ENCODE peak calls at places on chromosomes 7 and 10, in five cellular contexts. R is SW480, M is HT-29, K is pons, J is COR-L47. O is an unnamed sample.

GRCh38 chr10:132375795-132376297 is 21.2 kb upstream of the PWWP2B start:
- DNase-seq in K (no peak), R (no peak), J (no peak), M (no peak), O (no peak)

GRCh38 chr7:4715385-4715770 is 33.3 kb downstream of the FOXK1 start:
- DNase-seq in J (no peak), R (no peak), K (peak), M (no peak), O (no peak)

GRCh38 chr7:79245623-79246249 is 207.7 kb downstream of the MAGI2 start:
- DNase-seq in K (no peak), R (no peak), M (no peak), J (no peak), O (no peak)

GRCh38 chr7:133529861-133530260 is 277.0 kb downstream of the EXOC4 start:
- DNase-seq in M (peak), J (no peak), K (no peak), R (no peak), O (no peak)

GRCh38 chr7:139482662-139483466 is 609 bp downstream of the KLRG2 start:
- DNase-seq in R (peak), K (no peak), J (peak), M (no peak), O (peak)

GRCh38 chr10:73837072-73837471 is 25.7 kb upstream of the NDST2 start:
- DNase-seq in K (no peak), M (no peak), R (no peak), J (no peak), O (no peak)

GRCh38 chr7:906776-907157 is 30.4 kb downstream of the GET4 start:
- DNase-seq in M (no peak), R (peak), K (no peak), J (no peak), O (no peak)

GRCh38 chr7:22397981-22398380 is 41.0 kb upstream of the RAPGEF5 start:
- DNase-seq in J (no peak), R (no peak), M (no peak), K (no peak), O (no peak)

GRCh38 chr7:127598318-127598717 is 4.8 kb downstream of the FSCN3 start:
- DNase-seq in R (no peak), M (peak), J (no peak), K (no peak), O (no peak)

GRCh38 chr10:98611432-98611831 is 164.7 kb upstream of the HPS1 start:
- DNase-seq in M (no peak), J (no peak), R (no peak), K (no peak), O (no peak)

GRCh38 chr10:102394079-102394800 is 1.3 kb upstream of the NFKB2 start:
- DNase-seq in J (peak), K (peak), R (peak), M (peak), O (peak)

GRCh38 chr7:158274404-158274811 is 313.2 kb downstream of the PTPRN2 start:
- DNase-seq in K (no peak), M (no peak), R (no peak), J (no peak), O (no peak)

GRCh38 chr7:83799333-83799732 is 150.4 kb upstream of the SEMA3E start:
- DNase-seq in K (no peak), J (no peak), M (no peak), R (no peak), O (no peak)

GRCh38 chr10:30435068-30435422 is 1.1 kb downstream of the MAP3K8 start:
- DNase-seq in K (no peak), M (peak), J (no peak), R (peak), O (no peak)

GRCh38 chr7:136617176-136617575 is 251.3 kb upstream of the CHRM2 start:
- DNase-seq in M (no peak), R (no peak), K (no peak), J (no peak), O (no peak)

GRCh38 chr10:118668228-118668952 is 72.9 kb upstream of the PRLHR start:
- DNase-seq in R (no peak), M (no peak), J (no peak), K (peak), O (no peak)

GRCh38 chr7:115910541-115911164 is 119.9 kb downstream of the TFEC start:
- DNase-seq in M (peak), R (peak), J (peak), K (peak), O (no peak)

GRCh38 chr10:70594161-70594560 is 8.4 kb downstream of the PRF1 start:
- DNase-seq in M (no peak), R (no peak), K (no peak), J (no peak), O (no peak)

GRCh38 chr10:112546474-112546873 is 99.5 kb downstream of the VTI1A start:
- DNase-seq in K (no peak), M (no peak), J (no peak), R (no peak), O (no peak)

GRCh38 chr7:2080069-2080405 is 152.7 kb downstream of the MAD1L1 start:
- DNase-seq in M (no peak), J (no peak), K (no peak), R (no peak), O (no peak)

GRCh38 chr10:50554381-50554994 is 69.3 kb downstream of the SGMS1 start:
- DNase-seq in R (no peak), M (no peak), K (no peak), J (no peak), O (no peak)

GRCh38 chr10:77828376-77828775 is 98.2 kb downstream of the DLG5 start:
- DNase-seq in J (no peak), K (no peak), R (no peak), M (no peak), O (no peak)

O was measured in NCI-H2029.